ENCODE peak calls at places on chromosomes 6 and 20, in five cellular contexts. F is HAP-1, Q is left colon, U is SJSA1, M is CD14-positive monocyte. Z is an unnamed sample.

GRCh38 chr6:137070303-137070702 is 25.5 kb upstream of the IL20RA start:
- DNase-seq in F (no peak), Q (no peak), U (no peak), M (no peak), Z (no peak)

GRCh38 chr6:12386816-12387215 is 96.7 kb downstream of the EDN1 start:
- DNase-seq in F (no peak), Q (no peak), U (no peak), M (no peak), Z (no peak)

GRCh38 chr20:1323830-1324597 is 4.9 kb downstream of the SDCBP2 start:
- DNase-seq in F (no peak), Q (no peak), U (peak; percentile 20), M (peak; percentile 22), Z (no peak)

GRCh38 chr6:80022803-80023202 is 18.4 kb downstream of the TTK start:
- DNase-seq in F (no peak), Q (no peak), U (no peak), M (no peak), Z (no peak)

GRCh38 chr20:50169329-50169823 is 15.9 kb upstream of the PEDS1 start:
- DNase-seq in F (peak; percentile 88), Q (peak; percentile 61), U (peak; percentile 77), M (peak; percentile 71), Z (no peak)

GRCh38 chr6:29553268-29554057 is 6.1 kb downstream of the UBD start:
- DNase-seq in F (peak; percentile 15), Q (peak; percentile 44), U (no peak), M (no peak), Z (no peak)

GRCh38 chr20:380763-381580 is 412 bp downstream of the TRIB3 start:
- DNase-seq in F (peak; percentile 88), Q (peak; percentile 41), U (peak; percentile 61), M (peak; percentile 70), Z (no peak)

GRCh38 chr6:3977875-3978711 is 100.8 kb downstream of the FAM217A start:
- DNase-seq in F (peak; percentile 62), Q (no peak), U (peak; percentile 83), M (no peak), Z (peak; percentile 51)

GRCh38 chr20:36132802-36133211 is 21.7 kb upstream of the EPB41L1 start:
- DNase-seq in F (peak; percentile 61), Q (no peak), U (no peak), M (no peak), Z (no peak)

GRCh38 chr20:6418732-6419131 is 295.9 kb upstream of the FERMT1 start:
- DNase-seq in F (no peak), Q (no peak), U (no peak), M (no peak), Z (no peak)

GRCh38 chr6:48233063-48233462 is 122.1 kb upstream of the PTCHD4 start:
- DNase-seq in F (no peak), Q (no peak), U (no peak), M (no peak), Z (no peak)

GRCh38 chr6:52725530-52726192 is 37.6 kb downstream of the GSTA2 start:
- DNase-seq in F (no peak), Q (peak; percentile 34), U (no peak), M (no peak), Z (no peak)

GRCh38 chr6:167856999-167857660 is 30.4 kb downstream of the AFDN start:
- DNase-seq in F (no peak), Q (no peak), U (no peak), M (no peak), Z (no peak)

GRCh38 chr6:155461636-155462035 is 6.0 kb upstream of the NOX3 start:
- DNase-seq in F (no peak), Q (no peak), U (no peak), M (no peak), Z (no peak)

GRCh38 chr6:111154981-111155380 is 67.7 kb downstream of the SLC16A10 start:
- DNase-seq in F (no peak), Q (no peak), U (no peak), M (no peak), Z (no peak)

GRCh38 chr6:147204060-147204785 is at the start of gene STXBP5:
- DNase-seq in F (peak; percentile 62), Q (peak; percentile 58), U (peak; percentile 54), M (no peak), Z (no peak)

GRCh38 chr20:37475258-37475657 is 45.8 kb upstream of the NNAT start:
- DNase-seq in F (no peak), Q (no peak), U (no peak), M (no peak), Z (no peak)

GRCh38 chr6:98463038-98463437 is 371.3 kb upstream of the POU3F2 start:
- DNase-seq in F (no peak), Q (no peak), U (no peak), M (no peak), Z (no peak)

GRCh38 chr6:36550473-36551000 is 3.3 kb upstream of the STK38 start:
- DNase-seq in F (no peak), Q (no peak), U (no peak), M (no peak), Z (no peak)

GRCh38 chr20:40251284-40251932 is 437.6 kb downstream of the MAFB start:
- DNase-seq in F (peak; percentile 24), Q (no peak), U (peak; percentile 48), M (no peak), Z (no peak)

GRCh38 chr6:37653933-37654565 is 43.6 kb downstream of the MDGA1 start:
- DNase-seq in F (peak; percentile 44), Q (no peak), U (no peak), M (no peak), Z (peak; percentile 71)

GRCh38 chr6:168037242-168037641 is 39.8 kb downstream of the KIF25 start:
- DNase-seq in F (no peak), Q (no peak), U (no peak), M (no peak), Z (no peak)

GRCh38 chr20:41865938-41866337 is 247.8 kb upstream of the CHD6 start:
- DNase-seq in F (no peak), Q (no peak), U (no peak), M (no peak), Z (no peak)

GRCh38 chr6:130183271-130184222 is 39.2 kb downstream of the SAMD3 start:
- DNase-seq in F (no peak), Q (no peak), U (no peak), M (no peak), Z (no peak)

Z was measured in HS-27A.